ENCODE peak calls at places on chromosomes 12 and 14, in six cellular contexts. X is pancreas, O is Calu3, Q is nephron progenitor cell, J is MV-4-11, Y is HS-27A. F is an unnamed sample.

GRCh38 chr12:95648990-95649791 is 97.9 kb upstream of the USP44 start:
- DNase-seq in X (no peak), O (peak; percentile 86), Q (no peak), J (no peak), Y (no peak), F (peak; percentile 82)

GRCh38 chr14:22466520-22466919 is 122.5 kb downstream of the DAD1 start:
- DNase-seq in X (no peak), O (no peak), Q (no peak), J (no peak), Y (no peak), F (no peak)

GRCh38 chr14:62957562-62957961 is 87.7 kb downstream of the KCNH5 start:
- DNase-seq in X (no peak), O (no peak), Q (no peak), J (no peak), Y (peak; percentile 22), F (no peak)

GRCh38 chr12:41699658-41700057 is 445.0 kb downstream of the GXYLT1 start:
- DNase-seq in X (no peak), O (no peak), Q (no peak), J (no peak), Y (no peak), F (no peak)

GRCh38 chr12:123237646-123238329 is 4.6 kb downstream of the MTRFR start:
- DNase-seq in X (peak; percentile 55), O (peak; percentile 75), Q (peak; percentile 48), J (peak; percentile 49), Y (peak; percentile 54), F (peak; percentile 67)

GRCh38 chr14:90514015-90514398 is 117.2 kb downstream of the CALM1 start:
- DNase-seq in X (no peak), O (no peak), Q (no peak), J (no peak), Y (no peak), F (no peak)

GRCh38 chr12:79841878-79842265 is 93.0 kb downstream of the PPP1R12A start:
- DNase-seq in X (no peak), O (no peak), Q (no peak), J (no peak), Y (no peak), F (no peak)

GRCh38 chr12:65882504-65882903 is 58.2 kb downstream of the HMGA2 start:
- DNase-seq in X (no peak), O (no peak), Q (no peak), J (no peak), Y (no peak), F (peak; percentile 46)

GRCh38 chr14:71410578-71411279 is 503.5 kb downstream of the PCNX1 start:
- DNase-seq in X (no peak), O (no peak), Q (no peak), J (no peak), Y (no peak), F (no peak)

GRCh38 chr14:54682578-54682977 is 115.7 kb downstream of the SAMD4A start:
- DNase-seq in X (no peak), O (no peak), Q (no peak), J (no peak), Y (no peak), F (no peak)

GRCh38 chr14:72518809-72519377 is 375.0 kb downstream of the DPF3 start:
- DNase-seq in X (no peak), O (no peak), Q (no peak), J (peak; percentile 86), Y (no peak), F (no peak)

GRCh38 chr12:111777345-111778045 is 10.8 kb downstream of the ALDH2 start:
- DNase-seq in X (peak; percentile 79), O (peak; percentile 85), Q (no peak), J (peak; percentile 22), Y (no peak), F (peak; percentile 61)

GRCh38 chr14:98822917-98823316 is 449.1 kb downstream of the BCL11B start:
- DNase-seq in X (no peak), O (peak; percentile 12), Q (no peak), J (no peak), Y (no peak), F (no peak)

GRCh38 chr12:47705239-47705570 is 625 bp downstream of the RPAP3 start:
- DNase-seq in X (no peak), O (no peak), Q (no peak), J (no peak), Y (no peak), F (no peak)

GRCh38 chr14:90797451-90797850 is 18.8 kb downstream of the TTC7B start:
- DNase-seq in X (no peak), O (no peak), Q (no peak), J (no peak), Y (no peak), F (no peak)

GRCh38 chr12:31362759-31363415 is 36.9 kb upstream of the SINHCAF start:
- DNase-seq in X (no peak), O (peak; percentile 40), Q (no peak), J (peak; percentile 92), Y (no peak), F (peak; percentile 76)

GRCh38 chr12:130441771-130442760 is 104.4 kb downstream of the PIWIL1 start:
- DNase-seq in X (no peak), O (no peak), Q (no peak), J (no peak), Y (no peak), F (no peak)

GRCh38 chr12:52394836-52395405 is 9.5 kb upstream of the KRT84 start:
- DNase-seq in X (no peak), O (no peak), Q (no peak), J (no peak), Y (no peak), F (no peak)

GRCh38 chr14:94638330-94638729 is 26.1 kb downstream of the SERPINA3 start:
- DNase-seq in X (no peak), O (no peak), Q (no peak), J (no peak), Y (no peak), F (peak; percentile 78)

GRCh38 chr12:108525681-108526080 is 10.6 kb downstream of the FICD start:
- DNase-seq in X (no peak), O (no peak), Q (no peak), J (no peak), Y (no peak), F (no peak)

GRCh38 chr14:100714205-100714781 is 12.4 kb upstream of the DLK1 start:
- DNase-seq in X (no peak), O (no peak), Q (no peak), J (no peak), Y (no peak), F (no peak)

GRCh38 chr12:115886666-115887065 is 390.8 kb downstream of the MED13L start:
- DNase-seq in X (no peak), O (no peak), Q (no peak), J (no peak), Y (no peak), F (no peak)

GRCh38 chr12:93016752-93017350 is 87.8 kb upstream of the EEA1 start:
- DNase-seq in X (no peak), O (no peak), Q (no peak), J (no peak), Y (no peak), F (peak; percentile 12)

GRCh38 chr12:105083551-105084105 is 630 bp downstream of the ALDH1L2 start:
- DNase-seq in X (peak; percentile 65), O (peak; percentile 52), Q (peak; percentile 22), J (peak; percentile 79), Y (peak; percentile 58), F (peak; percentile 34)

GRCh38 chr12:120903818-120904773 is at the start of gene SPPL3:
- DNase-seq in X (peak; percentile 96), O (peak; percentile 97), Q (peak; percentile 96), J (peak; percentile 80), Y (no peak), F (peak; percentile 98)

GRCh38 chr12:480831-481230 is 21.1 kb downstream of the B4GALNT3 start:
- DNase-seq in X (no peak), O (no peak), Q (no peak), J (peak; percentile 39), Y (no peak), F (peak; percentile 61)

GRCh38 chr14:72664651-72665050 is 229.2 kb downstream of the DPF3 start:
- DNase-seq in X (no peak), O (no peak), Q (no peak), J (no peak), Y (no peak), F (no peak)

GRCh38 chr14:94345344-94346072 is 22.4 kb upstream of the SERPINA6 start:
- DNase-seq in X (no peak), O (peak; percentile 58), Q (no peak), J (peak; percentile 10), Y (peak; percentile 36), F (no peak)